ENCODE peak calls at places on chromosomes 12 and 14, in six cellular contexts. Q is NB4, V is lower leg skin, X is AG04449, T is suprapubic skin, F is foreskin fibroblast. C is an unnamed sample.

GRCh38 chr12:130968611-130969010 is 14.9 kb downstream of the ADGRD1 start:
- DNase-seq in Q (no peak), V (no peak), X (no peak), T (peak; percentile 47), F (no peak), C (no peak)

GRCh38 chr12:70849265-70849960 is 71.1 kb downstream of the PTPRR start:
- DNase-seq in Q (peak; percentile 14), V (no peak), X (no peak), T (no peak), F (peak; percentile 61), C (peak; percentile 2)

GRCh38 chr14:96086032-96086431 is 46.9 kb downstream of the C14orf132 start:
- DNase-seq in Q (no peak), V (no peak), X (no peak), T (no peak), F (peak; percentile 96), C (peak; percentile 52)

GRCh38 chr14:80959448-80960006 is 4.1 kb downstream of the TSHR start:
- DNase-seq in Q (peak; percentile 15), V (no peak), X (no peak), T (no peak), F (no peak), C (no peak)

GRCh38 chr12:127640181-127640886 is 626.6 kb upstream of the TMEM132C start:
- DNase-seq in Q (peak; percentile 8), V (peak; percentile 16), X (peak; percentile 55), T (no peak), F (no peak), C (no peak)

GRCh38 chr12:130199536-130200390 is 37.5 kb downstream of the FZD10 start:
- DNase-seq in Q (no peak), V (no peak), X (no peak), T (no peak), F (no peak), C (no peak)

GRCh38 chr12:19382111-19382526 is 57.2 kb upstream of the AEBP2 start:
- DNase-seq in Q (peak; percentile 71), V (no peak), X (peak; percentile 72), T (peak; percentile 23), F (peak; percentile 74), C (peak; percentile 50)

GRCh38 chr12:94099191-94099983 is 49.0 kb upstream of the PLXNC1 start:
- DNase-seq in Q (peak; percentile 42), V (no peak), X (no peak), T (no peak), F (no peak), C (no peak)

GRCh38 chr14:57153286-57153685 is 115.4 kb downstream of the EXOC5 start:
- DNase-seq in Q (no peak), V (no peak), X (no peak), T (no peak), F (no peak), C (no peak)

GRCh38 chr12:42483534-42483857 is 106.0 kb downstream of the PRICKLE1 start:
- DNase-seq in Q (peak; percentile 31), V (no peak), X (no peak), T (no peak), F (peak; percentile 70), C (no peak)

GRCh38 chr12:109552971-109553370 is 20.3 kb downstream of the MMAB start:
- DNase-seq in Q (no peak), V (no peak), X (no peak), T (no peak), F (no peak), C (no peak)

GRCh38 chr14:60707858-60708257 is 16.3 kb downstream of the SIX4 start:
- DNase-seq in Q (no peak), V (no peak), X (no peak), T (no peak), F (no peak), C (no peak)

GRCh38 chr14:58641509-58641908 is 3.7 kb downstream of the DACT1 start:
- DNase-seq in Q (no peak), V (no peak), X (no peak), T (no peak), F (no peak), C (no peak)

GRCh38 chr12:24705741-24706358 is 243.1 kb downstream of the BCAT1 start:
- DNase-seq in Q (peak; percentile 27), V (no peak), X (no peak), T (no peak), F (no peak), C (no peak)

GRCh38 chr12:62983594-62983993 is 48.6 kb upstream of the PPM1H start:
- DNase-seq in Q (peak; percentile 8), V (no peak), X (no peak), T (no peak), F (no peak), C (no peak)

GRCh38 chr12:57632369-57632897 is 568 bp downstream of the B4GALNT1 start:
- DNase-seq in Q (no peak), V (no peak), X (no peak), T (peak; percentile 60), F (peak; percentile 33), C (no peak)

GRCh38 chr14:74985806-74986205 is 16.9 kb upstream of the EIF2B2 start:
- DNase-seq in Q (no peak), V (no peak), X (no peak), T (no peak), F (no peak), C (no peak)

GRCh38 chr12:108526482-108527234 is 11.6 kb downstream of the FICD start:
- DNase-seq in Q (peak; percentile 24), V (no peak), X (no peak), T (no peak), F (peak; percentile 57), C (no peak)

GRCh38 chr12:13084898-13085640 is 18.4 kb downstream of the GSG1 start:
- DNase-seq in Q (no peak), V (no peak), X (no peak), T (no peak), F (no peak), C (no peak)

DNA sequence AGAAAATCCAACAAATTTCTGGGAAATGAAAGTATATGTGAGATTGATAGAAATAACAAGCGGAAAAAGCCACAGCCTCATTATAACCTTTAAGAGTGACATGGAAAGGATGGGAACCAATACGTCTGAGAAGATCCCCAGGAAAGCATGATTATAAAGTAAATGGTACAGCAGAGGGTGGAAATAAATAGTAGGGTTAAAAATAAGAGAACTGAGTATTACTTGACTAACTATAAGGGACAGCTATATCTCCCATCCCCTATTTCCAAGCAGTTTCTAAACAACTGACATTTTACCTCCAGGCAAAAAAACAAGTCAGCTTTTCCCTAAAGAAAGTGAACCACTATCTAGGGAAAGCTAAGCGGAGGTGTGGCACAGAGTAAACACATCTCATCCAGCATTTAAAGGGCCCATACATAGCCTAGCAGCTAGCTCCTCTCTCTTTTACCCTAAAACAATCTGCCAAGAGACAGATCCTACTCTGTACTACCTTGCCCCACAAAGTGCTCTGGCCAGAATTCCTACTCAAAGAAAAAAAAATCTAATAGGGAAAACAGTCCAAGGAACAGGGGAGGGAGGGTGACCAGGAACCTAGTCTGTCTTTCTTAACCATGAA is 11.2 kb downstream of the OSBPL8 start:
- DNase-seq in Q (no peak), V (no peak), X (no peak), T (no peak), F (no peak), C (no peak)
- H3K4me3 ChIP-seq in Q (no peak overlapping the region), V (no peak overlapping the region), X (no peak overlapping the region), T (no peak overlapping the region), F (no peak overlapping the region), C (no peak overlapping the region)

GRCh38 chr12:115362319-115362976 is 678.5 kb upstream of the TBX3 start:
- DNase-seq in Q (no peak), V (no peak), X (no peak), T (no peak), F (peak; percentile 68), C (no peak)
- TF ChIP-seq CTCF in Q (no peak), V (no peak), X (peak; percentile 19), T (no peak), F (peak; percentile 16), C (peak; percentile 17)

GRCh38 chr14:71165650-71166049 is 258.4 kb downstream of the PCNX1 start:
- DNase-seq in Q (no peak), V (no peak), X (no peak), T (peak; percentile 29), F (no peak), C (no peak)

GRCh38 chr14:71165121-71165574 is 257.9 kb downstream of the PCNX1 start:
- DNase-seq in Q (peak; percentile 32), V (no peak), X (no peak), T (no peak), F (no peak), C (no peak)

GRCh38 chr14:71166434-71166833 is 259.2 kb downstream of the PCNX1 start:
- DNase-seq in Q (peak; percentile 75), V (no peak), X (no peak), T (peak; percentile 0), F (peak; percentile 79), C (peak; percentile 70)

GRCh38 chr14:71163842-71164500 is 256.7 kb downstream of the PCNX1 start:
- DNase-seq in Q (no peak), V (no peak), X (no peak), T (peak; percentile 49), F (no peak), C (no peak)

DNA sequence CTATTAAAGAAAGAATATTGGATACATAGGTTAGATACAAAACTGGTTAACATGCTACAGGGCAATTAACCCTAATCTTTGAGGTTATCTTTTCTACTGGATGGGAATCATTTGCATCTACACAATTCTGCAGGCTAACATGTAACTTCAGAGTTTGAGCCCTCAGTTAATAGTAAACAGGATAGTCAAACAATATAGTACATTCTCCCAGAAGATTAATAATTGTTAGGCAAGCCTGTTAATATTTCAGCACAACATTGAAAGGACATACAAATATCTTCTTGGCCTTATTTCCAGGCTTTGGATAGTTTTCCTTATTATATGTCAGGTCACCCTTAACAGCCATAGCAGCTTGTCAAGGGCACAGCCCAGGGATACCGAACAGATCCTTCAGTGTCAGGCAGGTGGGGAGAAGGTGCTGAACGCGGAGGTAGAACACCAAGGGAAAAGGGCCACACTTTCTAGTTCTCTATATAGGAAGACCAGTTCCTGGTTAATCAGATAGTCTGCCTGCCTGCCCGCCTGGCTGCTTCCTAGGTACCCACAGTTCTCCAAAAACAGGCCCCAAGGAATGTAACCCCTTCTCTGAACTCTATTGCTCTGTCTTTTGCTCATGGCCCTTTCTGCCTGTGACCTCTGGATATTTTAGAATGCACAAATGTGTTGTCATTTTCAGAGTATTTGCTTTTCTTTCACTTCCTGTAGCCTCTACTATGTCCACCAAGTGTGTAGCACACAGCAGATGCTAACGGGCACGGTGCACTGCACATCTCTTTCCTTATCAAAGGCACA is 256.0 kb downstream of the PCNX1 start:
- DNase-seq in Q (no peak), V (no peak), X (no peak), T (peak; percentile 26), F (no peak), C (no peak)
- H3K4me3 ChIP-seq in Q (no peak overlapping the region), V (no peak overlapping the region), X (no peak overlapping the region), T (no peak overlapping the region), F (no peak overlapping the region), C (no peak overlapping the region)

DNA sequence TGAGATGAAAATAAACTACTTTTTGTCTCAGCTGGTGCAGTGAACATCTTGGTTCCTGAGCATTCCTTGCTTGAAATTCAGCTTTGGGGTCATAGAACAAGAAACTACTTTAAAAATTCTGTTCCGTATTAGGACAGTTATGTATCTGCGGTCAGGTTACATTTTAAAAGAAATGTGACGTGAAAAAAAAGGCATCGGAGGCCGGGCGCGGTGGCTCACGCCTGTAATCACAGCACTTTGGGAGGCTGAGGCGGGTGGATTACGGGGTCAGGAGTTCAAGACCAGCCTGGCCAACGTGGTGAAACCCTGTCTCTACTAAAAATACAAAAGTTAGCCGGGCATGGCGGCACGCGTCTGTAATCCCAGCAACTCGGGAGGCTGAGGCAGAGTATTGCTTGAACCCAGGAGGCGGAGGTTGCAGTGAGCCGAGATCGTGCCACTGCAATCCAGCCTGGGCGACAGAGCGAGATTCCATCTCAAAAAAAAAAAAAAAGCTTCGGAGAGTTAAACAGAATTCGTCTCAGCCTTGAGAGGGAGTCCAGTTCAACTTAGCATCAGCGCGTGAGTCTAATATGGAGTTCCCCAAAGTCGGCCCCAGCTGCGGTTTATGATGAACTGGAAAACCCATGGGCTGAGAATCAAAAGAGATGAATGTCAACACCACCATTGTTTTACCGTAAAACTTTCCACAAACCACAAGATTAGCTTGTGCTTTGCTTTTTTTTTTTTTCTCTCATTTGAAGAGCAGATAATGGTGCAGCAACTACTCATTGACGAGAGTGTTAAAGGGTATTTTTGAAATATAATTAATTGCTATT is 2.1 kb upstream of the SLC2A13 start:
- DNase-seq in Q (no peak), V (no peak), X (no peak), T (no peak), F (no peak), C (no peak)
- TF ChIP-seq CTCF in Q (no peak), V (no peak), X (no peak), T (no peak), F (no peak), C (no peak)